ENCODE peak calls at places on chromosomes 16 and 17, in nine cellular contexts. N is bronchial epithelial cell; Y is mammary epithelial cell; A is lung; U is HFFc6; R is AG04450; T is endothelial cell; H is CD8-positive, alpha-beta T cell; I is activated B cell treated with CpG ODN at 0.5 μM for 24 hours. Z is an unnamed sample.

GRCh38 chr16:86306811-86307517 is 203.4 kb upstream of the FOXF1 start:
- DNase-seq in N (no peak), Y (peak; percentile 56), A (no peak), U (peak; percentile 56), R (peak; percentile 60), T (no peak), H (no peak), I (no peak), Z (no peak)

GRCh38 chr16:53911506-53911905 is 207.6 kb downstream of the FTO start:
- DNase-seq in N (no peak), Y (no peak), A (no peak), U (no peak), R (no peak), T (no peak), H (no peak), I (no peak), Z (no peak)

GRCh38 chr16:69845181-69845580 is 83.0 kb downstream of the WWP2 start:
- DNase-seq in N (no peak), Y (no peak), A (no peak), U (no peak), R (no peak), T (no peak), H (no peak), I (no peak), Z (no peak)

GRCh38 chr16:78504391-78504945 is 405.0 kb downstream of the WWOX start:
- DNase-seq in N (no peak), Y (no peak), A (no peak), U (no peak), R (no peak), T (no peak), H (no peak), I (no peak), Z (no peak)

GRCh38 chr17:1882836-1883235 is 53.0 kb downstream of the RPA1 start:
- DNase-seq in N (peak; percentile 36), Y (peak; percentile 15), A (no peak), U (peak; percentile 19), R (no peak), T (peak; percentile 34), H (peak; percentile 4), I (no peak), Z (no peak)

GRCh38 chr17:64320613-64321553 is 57.8 kb upstream of the TEX2 start:
- DNase-seq in N (peak; percentile 60), Y (peak; percentile 62), A (peak; percentile 79), U (peak; percentile 64), R (peak; percentile 30), T (peak; percentile 65), H (peak; percentile 38), I (peak; percentile 21), Z (peak; percentile 55)

GRCh38 chr16:74709477-74709877 is 8.8 kb upstream of the MLKL start:
- DNase-seq in N (peak; percentile 75), Y (peak; percentile 73), A (peak; percentile 82), U (peak; percentile 51), R (peak; percentile 38), T (peak; percentile 85), H (peak; percentile 76), I (peak; percentile 69), Z (peak; percentile 67)

GRCh38 chr17:20206068-20206467 is 196.9 kb downstream of the SPECC1 start:
- DNase-seq in N (peak; percentile 75), Y (no peak), A (no peak), U (no peak), R (no peak), T (no peak), H (no peak), I (no peak), Z (no peak)

GRCh38 chr16:55487048-55487803 is 8.2 kb downstream of the MMP2 start:
- DNase-seq in N (no peak), Y (no peak), A (no peak), U (peak; percentile 87), R (peak; percentile 76), T (no peak), H (no peak), I (no peak), Z (no peak)

GRCh38 chr17:6592193-6592592 is 35.8 kb upstream of the PITPNM3 start:
- DNase-seq in N (peak; percentile 66), Y (peak; percentile 29), A (no peak), U (no peak), R (no peak), T (no peak), H (no peak), I (no peak), Z (no peak)

GRCh38 chr16:24834459-24835335 is 11.1 kb upstream of the SLC5A11 start:
- DNase-seq in N (peak; percentile 44), Y (peak; percentile 33), A (no peak), U (peak; percentile 34), R (no peak), T (peak; percentile 27), H (no peak), I (no peak), Z (no peak)

GRCh38 chr17:66165537-66166123 is 26.3 kb downstream of the CEP112 start:
- DNase-seq in N (peak; percentile 55), Y (peak; percentile 33), A (no peak), U (peak; percentile 66), R (peak; percentile 32), T (peak; percentile 35), H (no peak), I (no peak), Z (no peak)

GRCh38 chr17:76546556-76547182 is 6.8 kb downstream of the PRCD start:
- DNase-seq in N (peak; percentile 90), Y (peak; percentile 94), A (no peak), U (peak; percentile 91), R (peak; percentile 88), T (no peak), H (no peak), I (no peak), Z (no peak)

GRCh38 chr17:36755586-36755985 is 154.2 kb downstream of the MRM1 start:
- DNase-seq in N (peak; percentile 20), Y (peak; percentile 18), A (peak; percentile 31), U (no peak), R (no peak), T (peak; percentile 34), H (peak; percentile 8), I (no peak), Z (no peak)

GRCh38 chr17:64152428-64153125 is 22.6 kb upstream of the ERN1 start:
- DNase-seq in N (no peak), Y (no peak), A (no peak), U (no peak), R (no peak), T (no peak), H (no peak), I (no peak), Z (no peak)

GRCh38 chr16:88391497-88391850 is 8.7 kb downstream of the ZNF469 start:
- DNase-seq in N (no peak), Y (no peak), A (no peak), U (no peak), R (no peak), T (no peak), H (no peak), I (no peak), Z (no peak)

GRCh38 chr17:72591500-72592241 is 470.9 kb downstream of the SOX9 start:
- DNase-seq in N (no peak), Y (peak; percentile 43), A (no peak), U (no peak), R (no peak), T (no peak), H (no peak), I (no peak), Z (peak; percentile 46)

GRCh38 chr17:37465058-37465616 is 24.6 kb upstream of the DUSP14 start:
- DNase-seq in N (peak; percentile 88), Y (peak; percentile 84), A (no peak), U (peak; percentile 82), R (no peak), T (no peak), H (no peak), I (no peak), Z (no peak)

GRCh38 chr16:19898924-19899604 is 14.4 kb upstream of the GPRC5B start:
- DNase-seq in N (peak; percentile 53), Y (peak; percentile 46), A (peak; percentile 47), U (peak; percentile 34), R (no peak), T (peak; percentile 74), H (no peak), I (no peak), Z (no peak)

GRCh38 chr17:81701288-81702071 is 1.7 kb upstream of the MRPL12 start:
- DNase-seq in N (no peak), Y (no peak), A (no peak), U (no peak), R (no peak), T (no peak), H (no peak), I (no peak), Z (no peak)
- TF ChIP-seq CTCF in N (no peak), Y (no peak), A (no peak), U (no peak), R (peak; percentile 7), T (no peak), H (no peak), I (no peak), Z (no peak)

DNA sequence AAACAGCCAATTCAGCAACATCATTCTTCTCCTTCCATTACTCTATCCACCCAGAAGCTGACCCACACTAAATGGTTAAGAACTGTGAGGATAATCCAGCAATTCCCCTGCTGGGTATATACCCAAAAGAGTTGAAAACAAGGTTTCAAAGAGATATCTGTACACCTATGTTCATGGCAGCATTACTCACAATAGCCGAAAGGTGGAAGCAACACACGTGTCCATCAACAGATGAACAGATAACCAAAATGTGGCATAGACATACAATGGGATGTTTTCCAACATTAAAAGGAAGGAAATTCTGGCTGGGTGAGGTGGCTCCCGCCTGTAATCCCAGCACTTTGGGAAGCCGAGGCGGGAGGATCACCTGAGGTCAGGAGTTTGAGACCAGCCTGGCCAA is 19.9 kb downstream of the MIS12 start:
- DNase-seq in N (no peak), Y (no peak), A (no peak), U (no peak), R (no peak), T (no peak), H (no peak), I (no peak), Z (no peak)
- TF ChIP-seq CTCF in N (no peak), Y (peak; percentile 35), A (no peak), U (no peak), R (no peak), T (no peak), H (no peak), I (no peak), Z (no peak)

DNA sequence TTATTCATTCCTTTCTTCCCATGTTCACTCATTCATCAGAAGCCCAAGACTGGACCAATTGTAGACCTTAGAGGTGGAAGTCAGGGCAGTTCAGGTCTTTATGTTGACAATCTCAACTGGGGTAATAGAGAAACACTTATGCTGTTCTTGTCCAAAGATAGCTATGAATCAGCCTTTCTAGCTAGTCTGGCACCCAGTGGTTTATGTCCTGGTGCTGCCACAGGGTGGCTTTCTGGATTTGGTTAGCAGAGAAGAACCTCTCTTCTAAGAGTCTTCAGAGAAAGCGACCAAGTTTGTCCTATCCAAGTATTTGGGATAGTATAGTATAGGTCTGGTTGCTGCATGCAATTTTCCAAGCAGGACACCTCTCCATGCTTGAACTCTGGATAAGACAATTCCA is 83.3 kb downstream of the NOG start:
- DNase-seq in N (no peak), Y (peak; percentile 30), A (no peak), U (peak; percentile 69), R (no peak), T (no peak), H (no peak), I (no peak), Z (no peak)
- TF ChIP-seq CTCF in N (peak; percentile 16), Y (peak; percentile 30), A (no peak), U (peak; percentile 65), R (peak; percentile 17), T (no peak), H (no peak), I (no peak), Z (no peak)

GRCh38 chr16:84925092-84925772 is 86.1 kb downstream of the ZDHHC7 start:
- DNase-seq in N (peak; percentile 12), Y (no peak), A (peak; percentile 58), U (no peak), R (no peak), T (peak; percentile 72), H (peak; percentile 52), I (peak; percentile 62), Z (no peak)
- TF ChIP-seq CTCF in N (peak; percentile 94), Y (peak; percentile 92), A (peak; percentile 32), U (peak; percentile 99), R (peak; percentile 73), T (peak; percentile 86), H (peak; percentile 72), I (no peak), Z (peak; percentile 75)